ENCODE peak calls at places on chromosome 17, in seven cellular contexts. E is OCI-LY7, N is colonic mucosa, W is psoas muscle, F is right lobe of liver, H is stomach, C is Karpas-422. X is an unnamed sample. For H3K4me1 and H3K36me3, the result is how much of the 10 kb centered on the place peaks cover.

GRCh38 chr17:16934133-16934795 is 37.7 kb downstream of the TNFRSF13B start:
- DNase-seq in E (no peak), N (no peak), W (no peak), F (peak), H (no peak), C (no peak), X (no peak)

GRCh38 chr17:2004435-2004952 is 20.6 kb downstream of the RTN4RL1 start:
- DNase-seq in E (no peak), N (no peak), W (peak), F (peak), H (no peak), C (no peak), X (no peak)

GRCh38 chr17:74259667-74260524 is 14.1 kb upstream of the DNAI2 start:
- DNase-seq in E (no peak), N (no peak), W (no peak), F (no peak), H (no peak), C (no peak), X (no peak)

GRCh38 chr17:42146911-42147607 is 7.7 kb downstream of the RAB5C start:
- DNase-seq in E (no peak), N (no peak), W (no peak), F (no peak), H (no peak), C (no peak), X (no peak)

GRCh38 chr17:79192503-79193500 is 118.2 kb downstream of the ENGASE start:
- DNase-seq in E (peak), N (no peak), W (no peak), F (no peak), H (no peak), C (peak), X (peak)

GRCh38 chr17:37276475-37276874 is 99.3 kb upstream of the C17orf78 start:
- DNase-seq in E (no peak), N (no peak), W (no peak), F (no peak), H (no peak), C (no peak), X (no peak)

GRCh38 chr17:7955414-7956042 is 23.5 kb downstream of the CNTROB start:
- DNase-seq in E (no peak), N (no peak), W (no peak), F (no peak), H (no peak), C (no peak), X (no peak)

GRCh38 chr17:77794846-77795245 is 163.7 kb upstream of the TNRC6C start:
- DNase-seq in E (no peak), N (no peak), W (no peak), F (no peak), H (no peak), C (no peak), X (no peak)

GRCh38 chr17:69117855-69118758 is 23.6 kb downstream of the ABCA6 start:
- DNase-seq in E (peak), N (no peak), W (no peak), F (no peak), H (no peak), C (no peak), X (no peak)

GRCh38 chr17:27572665-27573064 is 58.3 kb upstream of the LGALS9 start:
- DNase-seq in E (no peak), N (no peak), W (peak), F (no peak), H (no peak), C (no peak), X (no peak)

GRCh38 chr17:68169840-68170239 is 78.0 kb upstream of the AMZ2 start:
- DNase-seq in E (no peak), N (no peak), W (no peak), F (no peak), H (no peak), C (no peak), X (no peak)

GRCh38 chr17:17781591-17782424 is 55.0 kb downstream of the SREBF1 start:
- DNase-seq in E (no peak), N (peak), W (peak), F (peak), H (peak), C (peak), X (no peak)

GRCh38 chr17:2704031-2704889 is 7.3 kb downstream of the CLUH start:
- DNase-seq in E (no peak), N (no peak), W (peak), F (peak), H (no peak), C (no peak), X (no peak)

GRCh38 chr17:74935585-74936469 is at the start of gene OTOP3:
- DNase-seq in E (no peak), N (no peak), W (no peak), F (no peak), H (no peak), C (no peak), X (no peak)

GRCh38 chr17:66272699-66273390 is 29.6 kb upstream of the PRKCA start:
- DNase-seq in E (no peak), N (no peak), W (no peak), F (no peak), H (no peak), C (no peak), X (no peak)

GRCh38 chr17:8740486-8740885 is 4.2 kb downstream of the CCDC42 start:
- DNase-seq in E (peak), N (no peak), W (no peak), F (no peak), H (no peak), C (no peak), X (peak)

GRCh38 chr17:72632026-72632684 is 460.3 kb downstream of the SLC39A11 start:
- DNase-seq in E (no peak), N (peak), W (no peak), F (no peak), H (peak), C (no peak), X (no peak)

GRCh38 chr17:63070031-63070430 is 104.0 kb downstream of the TANC2 start:
- DNase-seq in E (no peak), N (no peak), W (no peak), F (no peak), H (no peak), C (no peak), X (no peak)

GRCh38 chr17:17807440-17807839 is 29.3 kb downstream of the SREBF1 start:
- DNase-seq in E (no peak), N (no peak), W (no peak), F (peak), H (no peak), C (no peak), X (no peak)

GRCh38 chr17:70636517-70637133 is 467.3 kb downstream of the KCNJ2 start:
- DNase-seq in E (peak), N (no peak), W (no peak), F (no peak), H (no peak), C (peak), X (peak)

GRCh38 chr17:40038882-40039513 is 15.2 kb downstream of the MED24 start:
- DNase-seq in E (no peak), N (no peak), W (peak), F (peak), H (peak), C (no peak), X (no peak)

GRCh38 chr17:38451030-38451839 is 23.0 kb downstream of the ARHGAP23 start:
- DNase-seq in E (no peak), N (no peak), W (no peak), F (peak), H (no peak), C (no peak), X (no peak)

GRCh38 chr17:59803377-59803757 is 89.4 kb downstream of the TUBD1 start:
- DNase-seq in E (no peak), N (no peak), W (no peak), F (no peak), H (no peak), C (peak), X (no peak)

GRCh38 chr17:59796785-59797205 is 89.3 kb downstream of the VMP1 start:
- DNase-seq in E (no peak), N (no peak), W (no peak), F (no peak), H (no peak), C (peak), X (no peak)

GRCh38 chr17:59798111-59798510 is 90.7 kb downstream of the VMP1 start:
- DNase-seq in E (no peak), N (no peak), W (no peak), F (no peak), H (no peak), C (peak), X (no peak)

GRCh38 chr17:59802160-59802559 is 90.6 kb downstream of the TUBD1 start:
- DNase-seq in E (no peak), N (no peak), W (no peak), F (no peak), H (no peak), C (peak), X (no peak)

DNA sequence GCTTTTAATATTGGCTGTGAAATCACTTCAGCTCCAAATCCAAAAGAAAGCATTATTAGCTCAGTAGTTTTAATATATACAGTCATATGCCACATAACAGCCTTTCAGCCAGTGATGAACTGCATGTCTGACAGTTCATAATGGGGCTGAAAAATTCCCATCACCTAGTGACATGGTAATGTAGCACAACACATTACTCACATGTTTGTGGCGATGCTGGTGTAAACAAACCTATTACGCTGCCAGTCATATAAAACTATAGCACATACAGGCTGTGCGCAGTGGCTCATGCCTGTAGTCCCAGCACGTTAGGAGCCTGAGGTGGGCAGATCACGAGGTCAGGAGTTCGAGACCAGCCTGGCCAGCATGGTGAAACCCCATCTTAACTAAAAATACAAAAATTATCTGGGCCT is 92.2 kb downstream of the TUBD1 start:
- DNase-seq in E (no peak), N (no peak), W (no peak), F (no peak), H (no peak), C (peak), X (peak)
- H3K27ac ChIP-seq in E (no peak), N (no peak), W (no peak), F (no peak), H (no peak), C (no peak), X (peak)

DNA sequence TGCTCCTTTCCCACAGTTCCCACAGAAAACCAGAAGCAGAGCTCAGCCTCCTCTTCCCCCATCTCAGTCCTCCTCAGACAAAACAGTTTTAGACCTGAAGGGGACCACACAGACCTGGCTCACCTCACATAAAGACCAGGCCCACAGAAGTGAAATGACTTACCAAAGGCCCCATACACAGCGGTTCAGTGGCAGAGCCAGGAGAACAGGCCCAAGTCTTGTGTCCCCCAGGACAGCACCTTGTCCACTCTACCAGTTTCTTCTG is 5.3 kb downstream of the UBTF start:
- DNase-seq in E (no peak), N (no peak), W (no peak), F (no peak), H (no peak), C (no peak), X (no peak)
- H3K4me1 ChIP-seq in E (half or more), N (under half), W (under half), F (under half), H (half or more), C (under half), X (half or more)

GRCh38 chr17:50071692-50072091 is 15.8 kb downstream of the ITGA3 start:
- DNase-seq in E (no peak), N (no peak), W (no peak), F (no peak), H (no peak), C (no peak), X (no peak)
- H3K36me3 ChIP-seq in E (under half), N (under half), W (under half), F (under half), H (half or more), C (under half), X (under half)

DNA sequence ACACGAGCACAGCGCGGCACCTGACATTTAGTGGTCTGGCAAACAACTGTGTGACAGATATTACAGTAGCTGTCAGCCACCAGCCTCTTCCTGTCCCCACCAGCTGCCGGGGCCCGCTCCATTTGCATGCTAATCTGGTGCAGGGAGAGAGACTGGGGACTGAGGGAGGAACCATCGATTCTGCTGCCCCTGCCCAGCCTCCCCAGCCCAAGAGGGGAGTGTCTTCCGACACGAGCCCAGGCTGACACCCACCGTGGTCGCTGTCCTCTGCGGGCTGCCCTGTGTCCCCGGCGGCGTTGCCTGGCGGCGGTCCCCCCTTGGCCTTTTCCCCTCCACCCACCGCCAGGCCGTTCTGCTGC is 12.8 kb downstream of the NDUFAF8 start:
- DNase-seq in E (peak), N (no peak), W (no peak), F (no peak), H (no peak), C (peak), X (no peak)
- H3K27ac ChIP-seq in E (peak), N (peak), W (no peak), F (no peak), H (no peak), C (peak), X (no peak)

GRCh38 chr17:35021520-35022380 is 41.4 kb downstream of the LIG3 start:
- DNase-seq in E (no peak), N (no peak), W (no peak), F (no peak), H (no peak), C (no peak), X (no peak)

GRCh38 chr17:35025541-35025940 is 38.0 kb downstream of the RFFL start:
- DNase-seq in E (no peak), N (no peak), W (no peak), F (no peak), H (no peak), C (no peak), X (no peak)

GRCh38 chr17:35023538-35023937 is 40.0 kb downstream of the RFFL start:
- DNase-seq in E (no peak), N (no peak), W (no peak), F (no peak), H (no peak), C (no peak), X (no peak)

GRCh38 chr17:35019386-35020179 is 39.3 kb downstream of the LIG3 start:
- DNase-seq in E (no peak), N (no peak), W (no peak), F (no peak), H (no peak), C (no peak), X (no peak)

DNA sequence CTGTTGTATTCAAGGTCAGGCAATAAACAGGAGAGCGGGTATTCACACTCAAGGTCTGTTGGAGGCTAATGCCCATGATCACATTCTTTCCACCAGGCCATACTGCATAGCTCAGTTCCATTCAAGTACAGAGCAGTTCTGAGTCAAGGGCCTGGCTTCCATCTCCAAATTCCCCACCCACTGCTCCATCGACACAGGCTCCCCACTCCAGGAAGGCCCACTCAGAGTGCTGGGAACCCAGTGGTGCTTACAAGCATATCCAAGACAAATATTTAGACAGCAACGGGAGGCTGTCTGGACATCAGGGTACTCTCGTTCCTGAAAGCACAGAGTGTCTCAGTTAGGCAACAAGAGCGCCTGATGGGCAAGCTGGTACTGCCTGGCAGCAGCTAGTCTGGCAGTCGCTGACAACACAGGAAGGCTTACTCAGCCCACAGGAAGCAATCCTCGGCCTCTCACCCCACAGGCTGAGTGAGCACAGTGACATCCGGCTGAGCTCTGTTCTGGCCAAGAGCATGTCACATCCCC is 40.9 kb downstream of the RFFL start:
- DNase-seq in E (no peak), N (peak), W (peak), F (peak), H (peak), C (peak), X (peak)
- H3K4me1 ChIP-seq in E (under half), N (under half), W (under half), F (under half), H (under half), C (under half), X (under half)

GRCh38 chr17:44397479-44398440 is 8.3 kb upstream of the ITGA2B start:
- DNase-seq in E (no peak), N (no peak), W (no peak), F (no peak), H (no peak), C (no peak), X (no peak)

GRCh38 chr17:44396946-44397345 is 7.5 kb upstream of the ITGA2B start:
- DNase-seq in E (no peak), N (no peak), W (no peak), F (no peak), H (no peak), C (no peak), X (no peak)

GRCh38 chr17:44402564-44403172 is 13.2 kb upstream of the ITGA2B start:
- DNase-seq in E (no peak), N (no peak), W (no peak), F (no peak), H (no peak), C (no peak), X (no peak)

GRCh38 chr17:44400226-44400847 is 10.9 kb upstream of the ITGA2B start:
- DNase-seq in E (peak), N (no peak), W (no peak), F (no peak), H (no peak), C (peak), X (no peak)

DNA sequence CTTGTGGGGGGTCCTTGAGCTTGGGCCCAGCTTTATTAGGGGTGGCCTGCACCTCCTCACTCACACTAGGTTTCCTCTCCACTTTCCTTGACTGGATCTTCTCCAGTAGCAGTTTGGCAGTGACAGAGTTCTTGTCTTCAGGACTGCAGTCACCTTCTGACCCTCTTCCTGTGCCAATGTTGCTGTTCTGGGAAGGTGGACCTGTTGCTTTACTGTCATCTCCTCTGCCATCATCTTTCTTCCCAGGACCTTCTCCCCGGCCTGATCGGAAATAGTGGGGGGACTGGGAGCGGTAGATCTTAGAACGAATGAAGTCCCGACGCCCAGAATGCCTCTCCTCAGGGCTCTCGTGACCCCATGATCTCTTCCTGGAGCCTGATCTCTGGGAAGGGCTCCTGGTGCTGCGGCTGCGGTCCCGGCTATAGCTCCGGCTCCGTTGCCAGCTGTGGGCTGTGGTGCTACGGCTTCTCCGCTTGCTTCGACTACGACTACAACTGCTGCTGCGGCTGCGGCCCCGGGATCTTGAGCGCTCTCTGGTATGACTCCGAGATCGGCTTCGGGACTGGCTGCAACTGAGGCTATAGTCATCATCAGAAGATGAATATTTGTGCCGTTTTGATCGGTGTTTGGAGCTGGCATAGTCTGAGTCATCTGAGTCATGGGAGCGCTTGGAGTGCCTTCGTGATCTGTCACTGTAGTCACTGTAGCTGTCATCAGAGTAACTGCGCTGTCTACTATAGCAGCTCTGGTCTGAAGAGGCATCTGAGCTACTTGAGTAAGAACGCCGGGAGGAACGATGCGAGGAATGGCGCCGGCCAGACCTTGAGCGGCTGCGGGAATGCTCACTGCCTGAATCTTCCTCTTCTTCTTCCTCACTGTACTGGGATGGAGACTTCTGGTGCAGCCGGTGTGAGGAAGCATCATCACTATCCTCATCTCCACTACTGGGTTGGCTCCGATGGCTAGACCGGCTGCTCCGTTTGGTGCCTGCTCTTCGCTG is 9.5 kb upstream of the ITGA2B start:
- DNase-seq in E (no peak), N (no peak), W (no peak), F (no peak), H (no peak), C (no peak), X (no peak)
- H3K36me3 ChIP-seq in E (half or more), N (under half), W (under half), F (under half), H (under half), C (under half), X (half or more)